ENCODE peak calls at places on chromosomes 2 and 18, in five cellular contexts. N, B, P, Z and L are unnamed samples.

GRCh38 chr2:68556384-68556783 is 87.0 kb upstream of the PROKR1 start:
- DNase-seq in N (no peak), B (no peak), P (no peak), Z (no peak), L (no peak)

GRCh38 chr18:56307771-56308170 is 330.6 kb downstream of the TXNL1 start:
- DNase-seq in N (no peak), B (no peak), P (no peak), Z (no peak), L (no peak)

GRCh38 chr18:77422974-77423373 is 173.3 kb downstream of the GALR1 start:
- DNase-seq in N (no peak), B (no peak), P (no peak), Z (no peak), L (no peak)

GRCh38 chr2:85750509-85751299 is 3.1 kb upstream of the ATOH8 start:
- DNase-seq in N (peak; percentile 83), B (peak; percentile 72), P (peak; percentile 72), Z (peak; percentile 49), L (peak; percentile 75)

GRCh38 chr2:237322564-237322963 is 91.4 kb downstream of the COL6A3 start:
- DNase-seq in N (peak; percentile 51), B (no peak), P (no peak), Z (no peak), L (no peak)

GRCh38 chr2:8761529-8762164 is 75.8 kb downstream of the KIDINS220 start:
- DNase-seq in N (no peak), B (no peak), P (no peak), Z (peak; percentile 46), L (no peak)

GRCh38 chr2:178536037-178536436 is 55.8 kb downstream of the PLEKHA3 start:
- DNase-seq in N (no peak), B (no peak), P (no peak), Z (no peak), L (no peak)

GRCh38 chr18:21851327-21851961 is 110.9 kb downstream of the MIB1 start:
- DNase-seq in N (no peak), B (no peak), P (no peak), Z (peak; percentile 21), L (no peak)

GRCh38 chr2:239089884-239090283 is 242.0 kb downstream of the TWIST2 start:
- DNase-seq in N (no peak), B (no peak), P (no peak), Z (no peak), L (no peak)

GRCh38 chr2:215637658-215638057 is 201.8 kb upstream of the FN1 start:
- DNase-seq in N (no peak), B (no peak), P (no peak), Z (peak; percentile 37), L (no peak)

GRCh38 chr18:8188196-8188595 is 421.0 kb upstream of the RAB12 start:
- DNase-seq in N (no peak), B (no peak), P (no peak), Z (no peak), L (no peak)

GRCh38 chr2:223993634-223994232 is 36.5 kb downstream of the MRPL44 start:
- DNase-seq in N (peak; percentile 64), B (peak; percentile 60), P (no peak), Z (peak; percentile 66), L (peak; percentile 72)
- TF ChIP-seq CTCF in N (peak; percentile 72), B (peak; percentile 87), P (peak; percentile 72), Z (peak; percentile 92), L (peak; percentile 82)

GRCh38 chr2:175293195-175293594 is 111.7 kb upstream of the ATP5MC3 start:
- DNase-seq in N (no peak), B (no peak), P (no peak), Z (no peak), L (no peak)

DNA sequence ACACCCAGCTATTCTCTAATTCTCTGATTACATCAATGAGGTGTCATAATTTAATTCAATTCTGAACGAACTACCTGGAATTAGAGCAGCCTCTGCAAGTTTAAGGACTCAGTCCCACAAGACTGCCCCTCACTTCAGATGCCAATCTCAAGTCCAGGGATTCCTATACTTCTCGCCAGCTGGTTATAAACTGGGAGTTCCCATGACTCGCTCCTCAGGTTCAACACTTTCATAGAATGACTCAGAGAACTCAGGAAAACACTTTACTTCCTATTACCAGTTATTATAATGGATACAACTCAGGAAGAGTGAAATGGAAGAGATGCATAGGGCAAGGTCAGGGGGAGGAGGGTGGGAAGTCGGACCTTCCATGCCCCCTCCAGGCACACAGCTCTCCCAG is 112.3 kb upstream of the ATP5MC3 start:
- DNase-seq in N (no peak), B (no peak), P (no peak), Z (no peak), L (no peak)
- TF ChIP-seq CTCF in N (no peak), B (no peak), P (no peak), Z (no peak), L (no peak)

DNA sequence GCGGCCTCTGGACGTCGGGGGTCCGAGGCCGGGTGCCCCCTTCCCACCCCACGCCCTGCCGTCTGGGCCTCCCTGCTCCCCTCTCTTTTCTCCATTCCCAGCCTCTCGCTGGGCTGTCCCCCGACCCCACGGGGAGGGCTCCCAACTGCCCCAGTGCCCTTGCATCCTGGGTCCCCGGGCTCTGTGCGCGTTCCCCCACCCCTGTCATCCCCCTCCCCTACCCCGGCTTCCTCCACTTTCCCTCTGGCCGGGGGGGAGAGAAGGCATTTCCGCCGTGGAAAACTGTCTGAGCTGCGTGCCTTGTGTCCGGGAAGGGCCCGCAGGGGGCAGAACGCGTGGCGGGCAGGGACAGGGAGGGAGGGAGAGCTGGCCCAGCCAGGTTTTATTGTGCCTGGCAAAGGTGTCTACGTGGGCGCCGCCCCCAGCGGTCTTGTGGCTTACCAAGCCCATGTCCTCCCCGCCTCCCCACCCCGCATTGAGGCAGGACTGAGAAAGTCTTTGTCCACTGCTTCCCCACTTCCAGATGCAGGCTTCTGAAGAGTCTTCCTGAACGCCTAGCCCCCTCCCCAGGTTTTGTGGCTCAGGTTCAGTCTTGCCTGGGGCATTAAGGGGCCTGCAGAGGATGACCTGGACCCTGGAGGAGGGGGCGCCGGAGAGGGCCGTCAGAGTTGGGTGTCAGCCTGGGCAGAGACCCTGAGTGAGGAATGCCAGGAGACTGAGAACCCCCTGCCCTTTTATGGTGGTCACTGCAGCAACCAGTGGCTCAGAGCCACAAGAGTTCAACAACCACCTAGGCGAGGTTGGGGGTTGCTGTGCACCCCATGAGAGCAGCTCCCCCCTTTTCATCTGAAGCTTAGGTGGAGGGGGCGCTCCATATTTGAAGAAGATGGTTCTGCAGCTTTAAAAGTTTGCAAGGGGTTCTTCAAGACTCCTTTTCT is 1.3 kb downstream of the ITM2C start:
- DNase-seq in N (peak; percentile 50), B (no peak), P (no peak), Z (no peak), L (no peak)
- TF ChIP-seq CTCF in N (no peak), B (no peak), P (no peak), Z (peak; percentile 25), L (no peak)

DNA sequence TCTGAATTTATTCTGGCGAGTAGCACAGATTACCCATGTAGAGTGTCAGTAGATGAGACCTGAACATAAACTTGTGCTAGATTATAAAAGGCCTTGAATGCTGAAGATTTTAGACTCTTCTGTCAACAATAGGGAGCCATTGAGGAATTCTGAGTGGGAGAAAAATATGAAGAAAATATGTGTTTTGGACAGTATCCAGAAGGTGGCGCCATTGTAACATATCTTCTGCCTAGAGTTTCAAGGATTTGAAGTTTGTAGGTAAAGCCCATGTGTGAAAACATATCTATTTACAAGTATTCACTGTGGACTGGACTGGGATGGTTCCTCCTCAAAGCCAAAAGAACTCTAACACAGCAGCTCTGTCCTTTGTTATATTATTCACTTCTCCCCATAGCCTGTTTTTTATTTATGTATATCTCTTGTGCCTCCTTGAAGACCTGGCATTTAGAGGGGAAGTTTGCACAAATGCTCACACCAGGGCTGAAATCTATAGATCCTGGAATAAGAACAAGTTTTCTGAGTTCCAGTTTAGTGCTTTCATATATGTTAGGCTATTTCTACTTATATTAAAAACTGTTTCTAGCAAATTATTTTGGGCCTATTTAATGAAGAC is 124.9 kb downstream of the RDH14 start:
- DNase-seq in N (no peak), B (peak; percentile 42), P (no peak), Z (peak; percentile 68), L (no peak)
- TF ChIP-seq CTCF in N (peak; percentile 63), B (peak; percentile 80), P (peak; percentile 26), Z (peak; percentile 90), L (peak; percentile 77)

GRCh38 chr2:23769364-23769763 is 157.6 kb downstream of the ATAD2B start:
- DNase-seq in N (no peak), B (no peak), P (no peak), Z (no peak), L (no peak)
- TF ChIP-seq CTCF in N (no peak), B (no peak), P (no peak), Z (no peak), L (no peak)

GRCh38 chr2:41870948-41871522 is 176.8 kb upstream of the PKDCC start:
- DNase-seq in N (peak; percentile 66), B (peak; percentile 20), P (no peak), Z (no peak), L (peak; percentile 42)
- TF ChIP-seq CTCF in N (no peak), B (peak; percentile 52), P (no peak), Z (no peak), L (peak; percentile 28)

GRCh38 chr2:19356545-19357382 is 1.7 kb downstream of the OSR1 start:
- DNase-seq in N (no peak), B (no peak), P (no peak), Z (no peak), L (peak; percentile 23)

GRCh38 chr2:19359456-19359855 is 1.0 kb upstream of the OSR1 start:
- DNase-seq in N (no peak), B (no peak), P (no peak), Z (no peak), L (no peak)

GRCh38 chr2:19357383-19358241 is 811 bp downstream of the OSR1 start:
- DNase-seq in N (peak; percentile 42), B (no peak), P (no peak), Z (peak; percentile 5), L (no peak)

GRCh38 chr2:19359021-19359357 is 566 bp upstream of the OSR1 start:
- DNase-seq in N (no peak), B (no peak), P (no peak), Z (no peak), L (no peak)

GRCh38 chr2:19358242-19359020 is at the start of gene OSR1:
- DNase-seq in N (peak; percentile 79), B (peak; percentile 46), P (no peak), Z (peak; percentile 62), L (peak; percentile 57)
- TF ChIP-seq CTCF in N (no peak), B (no peak), P (no peak), Z (no peak), L (no peak)

DNA sequence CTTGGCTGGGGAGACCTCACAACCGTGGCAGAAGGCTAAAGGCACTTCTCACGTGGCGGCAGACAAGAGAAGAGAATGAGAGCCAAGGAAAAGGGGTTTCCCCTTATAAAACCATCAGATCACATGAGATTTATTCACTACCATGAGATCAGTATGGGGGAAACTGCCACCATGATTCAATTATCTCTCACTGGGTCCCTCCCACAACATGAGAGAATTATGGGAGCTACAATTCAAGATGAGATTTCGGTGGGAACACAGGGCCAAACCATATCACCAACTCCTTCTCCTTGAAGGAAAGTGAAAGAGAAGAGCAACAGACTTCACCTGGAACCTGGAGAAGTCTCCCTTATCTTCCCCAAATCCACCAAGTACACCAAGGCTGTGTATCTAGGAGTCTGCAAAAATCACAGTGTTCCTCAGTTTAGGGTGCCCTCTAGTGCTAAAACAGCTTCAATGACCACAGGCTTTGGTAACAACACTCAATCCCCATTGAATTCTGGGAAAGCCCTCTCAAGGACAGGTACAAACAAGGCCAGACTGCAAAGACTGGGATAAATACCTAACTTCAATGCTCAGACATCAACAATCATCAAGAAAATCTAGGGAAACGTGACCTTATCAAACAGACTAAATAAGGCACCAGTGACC is 148.8 kb upstream of the SRD5A2 start:
- DNase-seq in N (no peak), B (no peak), P (no peak), Z (peak; percentile 57), L (no peak)
- TF ChIP-seq CTCF in N (no peak), B (peak; percentile 47), P (no peak), Z (peak; percentile 77), L (no peak)